ENCODE peak calls at places on chromosome 10, in five cellular contexts. One of them, this sample, is unnamed.

GRCh38 chr10:92279297-92279696 is 11.6 kb downstream of the CPEB3 start:
- DNase-seq in heart right ventricle: no peak
- DNase-seq in MM.1S: no peak
- DNase-seq in AG04450: no peak
- DNase-seq in esophagus squamous epithelium: no peak
- DNase-seq in this sample: no peak

GRCh38 chr10:115049957-115050356 is 43.2 kb upstream of the ATRNL1 start:
- DNase-seq in heart right ventricle: no peak
- DNase-seq in MM.1S: no peak
- DNase-seq in AG04450: no peak
- DNase-seq in esophagus squamous epithelium: no peak
- DNase-seq in this sample: no peak

GRCh38 chr10:48684463-48684791 is 246 bp upstream of the WDFY4 start:
- DNase-seq in heart right ventricle: no peak
- DNase-seq in MM.1S: no peak
- DNase-seq in AG04450: no peak
- DNase-seq in esophagus squamous epithelium: no peak
- DNase-seq in this sample: no peak

GRCh38 chr10:131591936-131592335 is 280.4 kb upstream of the TCERG1L start:
- DNase-seq in heart right ventricle: no peak
- DNase-seq in MM.1S: no peak
- DNase-seq in AG04450: no peak
- DNase-seq in esophagus squamous epithelium: no peak
- DNase-seq in this sample: no peak

GRCh38 chr10:126917975-126918908 is 13.0 kb downstream of the DOCK1 start:
- DNase-seq in heart right ventricle: no peak
- DNase-seq in MM.1S: no peak
- DNase-seq in AG04450: no peak
- DNase-seq in esophagus squamous epithelium: no peak
- DNase-seq in this sample: no peak

GRCh38 chr10:132788180-132788830 is 2.4 kb upstream of the NKX6-2 start:
- DNase-seq in heart right ventricle: no peak
- DNase-seq in MM.1S: no peak
- DNase-seq in AG04450: no peak
- DNase-seq in esophagus squamous epithelium: no peak
- DNase-seq in this sample: no peak

GRCh38 chr10:51867956-51868355 is 168.6 kb upstream of the CSTF2T start:
- DNase-seq in heart right ventricle: no peak
- DNase-seq in MM.1S: no peak
- DNase-seq in AG04450: peak
- DNase-seq in esophagus squamous epithelium: no peak
- DNase-seq in this sample: no peak

GRCh38 chr10:37703833-37704382 is 153.5 kb downstream of the ZNF248 start:
- DNase-seq in heart right ventricle: no peak
- DNase-seq in MM.1S: no peak
- DNase-seq in AG04450: no peak
- DNase-seq in esophagus squamous epithelium: no peak
- DNase-seq in this sample: no peak

GRCh38 chr10:90605506-90605905 is 252.3 kb downstream of the HTR7 start:
- DNase-seq in heart right ventricle: no peak
- DNase-seq in MM.1S: no peak
- DNase-seq in AG04450: no peak
- DNase-seq in esophagus squamous epithelium: no peak
- DNase-seq in this sample: no peak

GRCh38 chr10:26679588-26679987 is 17.9 kb upstream of the PDSS1 start:
- DNase-seq in heart right ventricle: no peak
- DNase-seq in MM.1S: no peak
- DNase-seq in AG04450: no peak
- DNase-seq in esophagus squamous epithelium: no peak
- DNase-seq in this sample: no peak

GRCh38 chr10:97825020-97825739 is 24.5 kb upstream of the GOLGA7B start:
- DNase-seq in heart right ventricle: no peak
- DNase-seq in MM.1S: no peak
- DNase-seq in AG04450: no peak
- DNase-seq in esophagus squamous epithelium: no peak
- DNase-seq in this sample: no peak

GRCh38 chr10:130221456-130222375 is 85.5 kb downstream of the GLRX3 start:
- DNase-seq in heart right ventricle: no peak
- DNase-seq in MM.1S: no peak
- DNase-seq in AG04450: no peak
- DNase-seq in esophagus squamous epithelium: no peak
- DNase-seq in this sample: no peak

GRCh38 chr10:25049966-25050365 is 33.6 kb downstream of the THNSL1 start:
- DNase-seq in heart right ventricle: no peak
- DNase-seq in MM.1S: no peak
- DNase-seq in AG04450: no peak
- DNase-seq in esophagus squamous epithelium: no peak
- DNase-seq in this sample: no peak

DNA sequence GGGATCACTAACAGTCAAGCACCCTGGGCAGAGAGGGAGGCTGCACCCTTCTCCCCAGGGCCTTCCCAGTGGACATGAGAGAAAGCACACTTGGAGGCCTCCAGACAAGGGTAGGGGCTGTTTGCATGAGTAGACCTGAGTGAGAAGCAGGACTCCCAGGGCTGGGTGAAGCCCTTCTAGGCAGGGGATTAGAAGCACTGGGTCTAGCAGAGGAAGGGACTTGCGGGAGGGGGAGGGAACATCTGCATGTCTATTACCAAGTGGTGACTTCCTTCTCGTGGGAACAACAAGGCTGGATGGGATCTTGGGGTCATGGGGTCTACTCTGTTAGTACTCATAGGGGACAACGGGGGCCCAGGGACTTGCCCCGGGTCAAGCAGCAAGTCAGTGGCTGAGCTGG is 67.8 kb downstream of the EMX2 start:
- DNase-seq in heart right ventricle: no peak
- DNase-seq in MM.1S: no peak
- DNase-seq in AG04450: no peak
- DNase-seq in esophagus squamous epithelium: no peak
- DNase-seq in this sample: no peak
- H3K27ac ChIP-seq in heart right ventricle: no peak
- H3K27ac ChIP-seq in MM.1S: no peak
- H3K27ac ChIP-seq in AG04450: no peak
- H3K27ac ChIP-seq in esophagus squamous epithelium: no peak
- H3K27ac ChIP-seq in this sample: no peak

GRCh38 chr10:95405655-95406054 is 114.9 kb upstream of the PDLIM1 start:
- DNase-seq in heart right ventricle: no peak
- DNase-seq in MM.1S: no peak
- DNase-seq in AG04450: no peak
- DNase-seq in esophagus squamous epithelium: no peak
- DNase-seq in this sample: no peak
- H3K27ac ChIP-seq in heart right ventricle: peak
- H3K27ac ChIP-seq in MM.1S: no peak
- H3K27ac ChIP-seq in AG04450: no peak
- H3K27ac ChIP-seq in esophagus squamous epithelium: peak
- H3K27ac ChIP-seq in this sample: no peak

GRCh38 chr10:77901743-77902142 is 24.8 kb downstream of the DLG5 start:
- DNase-seq in heart right ventricle: no peak
- DNase-seq in MM.1S: no peak
- DNase-seq in AG04450: no peak
- DNase-seq in esophagus squamous epithelium: no peak
- DNase-seq in this sample: no peak
- H3K27ac ChIP-seq in heart right ventricle: no peak
- H3K27ac ChIP-seq in MM.1S: no peak
- H3K27ac ChIP-seq in AG04450: no peak
- H3K27ac ChIP-seq in esophagus squamous epithelium: peak
- H3K27ac ChIP-seq in this sample: no peak

GRCh38 chr10:71660313-71660712 is 59.3 kb downstream of the C10orf105 start:
- DNase-seq in heart right ventricle: no peak
- DNase-seq in MM.1S: no peak
- DNase-seq in AG04450: no peak
- DNase-seq in esophagus squamous epithelium: no peak
- DNase-seq in this sample: no peak

GRCh38 chr10:71657604-71658348 is 61.8 kb downstream of the C10orf105 start:
- DNase-seq in heart right ventricle: no peak
- DNase-seq in MM.1S: no peak
- DNase-seq in AG04450: no peak
- DNase-seq in esophagus squamous epithelium: no peak
- DNase-seq in this sample: no peak

GRCh38 chr10:71658349-71658745 is 61.2 kb downstream of the C10orf105 start:
- DNase-seq in heart right ventricle: no peak
- DNase-seq in MM.1S: no peak
- DNase-seq in AG04450: no peak
- DNase-seq in esophagus squamous epithelium: no peak
- DNase-seq in this sample: no peak

GRCh38 chr10:71659739-71660136 is 59.8 kb downstream of the C10orf105 start:
- DNase-seq in heart right ventricle: no peak
- DNase-seq in MM.1S: no peak
- DNase-seq in AG04450: no peak
- DNase-seq in esophagus squamous epithelium: no peak
- DNase-seq in this sample: no peak

DNA sequence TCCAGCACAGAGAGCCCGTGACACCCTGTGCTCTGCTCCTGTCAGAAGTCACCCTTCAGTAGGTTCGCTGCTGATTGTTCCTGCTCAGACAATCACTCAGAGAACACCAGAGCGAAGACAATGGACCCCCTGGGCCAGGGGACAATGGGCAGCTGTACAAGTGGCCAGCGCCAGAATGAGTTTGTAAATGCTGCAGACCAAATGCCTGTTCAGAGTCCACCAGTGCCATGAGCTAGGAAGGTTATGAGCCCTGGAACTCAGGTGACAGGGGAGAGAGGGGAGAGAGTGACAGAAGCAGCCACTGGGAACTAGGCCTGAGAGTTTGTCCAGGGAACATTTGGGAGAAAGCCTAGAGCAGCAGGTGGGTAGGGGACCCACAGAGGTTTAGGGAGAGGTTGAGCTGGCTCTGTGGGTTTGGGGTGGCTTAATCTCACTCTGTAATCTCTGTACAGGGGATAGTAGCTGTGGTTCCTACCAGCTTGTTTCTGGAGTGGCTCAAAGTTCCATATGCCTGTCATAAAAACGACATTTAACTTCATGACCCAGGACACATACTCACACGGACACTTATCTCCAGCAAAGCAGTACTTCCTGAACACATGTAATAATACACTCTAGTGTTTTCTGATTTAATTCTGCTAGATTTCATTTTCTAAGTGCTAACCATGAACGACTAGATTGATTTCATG is 60.4 kb downstream of the C10orf105 start:
- DNase-seq in heart right ventricle: no peak
- DNase-seq in MM.1S: no peak
- DNase-seq in AG04450: no peak
- DNase-seq in esophagus squamous epithelium: no peak
- DNase-seq in this sample: no peak
- H3K27ac ChIP-seq in heart right ventricle: no peak
- H3K27ac ChIP-seq in MM.1S: no peak
- H3K27ac ChIP-seq in AG04450: no peak
- H3K27ac ChIP-seq in esophagus squamous epithelium: no peak
- H3K27ac ChIP-seq in this sample: no peak

GRCh38 chr10:63520463-63521388 is 475 bp upstream of the REEP3 start:
- DNase-seq in heart right ventricle: peak
- DNase-seq in MM.1S: peak
- DNase-seq in AG04450: no peak
- DNase-seq in esophagus squamous epithelium: no peak
- DNase-seq in this sample: no peak
- H3K27ac ChIP-seq in heart right ventricle: peak
- H3K27ac ChIP-seq in MM.1S: peak
- H3K27ac ChIP-seq in AG04450: peak
- H3K27ac ChIP-seq in esophagus squamous epithelium: peak
- H3K27ac ChIP-seq in this sample: no peak

This sample was measured in SK-N-MC.